ENCODE peak calls at places on chromosome 15, in seven cellular contexts. D is SK-N-SH, C is H1, M is K562, Q is HepG2, S is GM12878, G is HCT116. E is an unnamed sample.

GRCh38 chr15:56371495-56372147 is 6.4 kb downstream of the TEX9 start:
- DNase-seq in D (no peak), C (no peak), M (no peak), Q (no peak), S (peak), G (no peak), E (no peak)

GRCh38 chr15:57921371-57921770 is 144.1 kb downstream of the ALDH1A2 start:
- DNase-seq in D (no peak), C (no peak), M (no peak), Q (no peak), S (no peak), G (no peak), E (no peak)

GRCh38 chr15:97993310-97993738 is 32.8 kb downstream of the ARRDC4 start:
- DNase-seq in D (no peak), C (no peak), M (peak), Q (no peak), S (no peak), G (no peak), E (no peak)

GRCh38 chr15:27831384-27832262 is 267.5 kb downstream of the OCA2 start:
- DNase-seq in D (no peak), C (no peak), M (no peak), Q (no peak), S (no peak), G (no peak), E (no peak)

GRCh38 chr15:35522061-35522460 is 23.9 kb downstream of the DPH6 start:
- DNase-seq in D (peak), C (no peak), M (no peak), Q (no peak), S (no peak), G (no peak), E (no peak)

GRCh38 chr15:101167791-101168462 is 83.9 kb downstream of the CHSY1 start:
- DNase-seq in D (no peak), C (no peak), M (peak), Q (peak), S (no peak), G (peak), E (peak)

GRCh38 chr15:31465083-31465955 is 138.7 kb downstream of the KLF13 start:
- DNase-seq in D (no peak), C (no peak), M (no peak), Q (no peak), S (no peak), G (no peak), E (peak)

GRCh38 chr15:79179597-79179996 is 89.0 kb upstream of the RASGRF1 start:
- DNase-seq in D (no peak), C (no peak), M (no peak), Q (no peak), S (no peak), G (no peak), E (no peak)

GRCh38 chr15:40407343-40407990 is 1.9 kb downstream of the IVD start:
- DNase-seq in D (no peak), C (no peak), M (no peak), Q (no peak), S (peak), G (no peak), E (no peak)

GRCh38 chr15:70795311-70795665 is 31.9 kb upstream of the UACA start:
- DNase-seq in D (no peak), C (no peak), M (no peak), Q (peak), S (no peak), G (peak), E (no peak)

GRCh38 chr15:80643296-80643965 is 51.7 kb upstream of the ABHD17C start:
- DNase-seq in D (no peak), C (peak), M (no peak), Q (no peak), S (no peak), G (no peak), E (no peak)

GRCh38 chr15:93414576-93415231 is 325.7 kb upstream of the RGMA start:
- DNase-seq in D (no peak), C (no peak), M (no peak), Q (no peak), S (no peak), G (no peak), E (no peak)

GRCh38 chr15:80234883-80235282 is 17.1 kb downstream of the CTXND1 start:
- DNase-seq in D (no peak), C (peak), M (peak), Q (no peak), S (no peak), G (peak), E (no peak)

GRCh38 chr15:31801152-31801551 is 229.2 kb upstream of the CHRNA7 start:
- DNase-seq in D (peak), C (no peak), M (no peak), Q (no peak), S (no peak), G (no peak), E (no peak)

GRCh38 chr15:38182900-38183299 is 69.7 kb upstream of the SPRED1 start:
- DNase-seq in D (no peak), C (no peak), M (no peak), Q (no peak), S (no peak), G (no peak), E (no peak)

GRCh38 chr15:64249842-64250575 is 87.2 kb upstream of the PPIB start:
- DNase-seq in D (no peak), C (no peak), M (no peak), Q (no peak), S (no peak), G (no peak), E (no peak)

GRCh38 chr15:98813956-98814355 is 165.6 kb downstream of the IGF1R start:
- DNase-seq in D (no peak), C (no peak), M (no peak), Q (no peak), S (no peak), G (no peak), E (no peak)

GRCh38 chr15:31870336-31871158 is 159.8 kb upstream of the CHRNA7 start:
- DNase-seq in D (peak), C (peak), M (peak), Q (peak), S (no peak), G (peak), E (peak)

GRCh38 chr15:95840004-95840403 is 490.5 kb upstream of the NR2F2 start:
- DNase-seq in D (no peak), C (no peak), M (no peak), Q (no peak), S (no peak), G (no peak), E (no peak)

GRCh38 chr15:35858707-35859106 is 312.7 kb upstream of the DPH6 start:
- DNase-seq in D (no peak), C (no peak), M (no peak), Q (no peak), S (no peak), G (no peak), E (no peak)

GRCh38 chr15:40301467-40302179 is 6.1 kb downstream of the PLCB2 start:
- DNase-seq in D (peak), C (peak), M (peak), Q (no peak), S (no peak), G (no peak), E (no peak)

GRCh38 chr15:77059761-77060345 is 11.1 kb downstream of the TSPAN3 start:
- DNase-seq in D (no peak), C (no peak), M (no peak), Q (no peak), S (peak), G (no peak), E (no peak)

GRCh38 chr15:98815207-98815606 is 166.9 kb downstream of the IGF1R start:
- DNase-seq in D (no peak), C (no peak), M (no peak), Q (peak), S (no peak), G (no peak), E (no peak)

GRCh38 chr15:70508561-70509281 is 254.6 kb downstream of the UACA start:
- DNase-seq in D (no peak), C (no peak), M (no peak), Q (peak), S (no peak), G (no peak), E (no peak)

GRCh38 chr15:92831459-92832229 is 68.5 kb upstream of the CHD2 start:
- DNase-seq in D (peak), C (peak), M (peak), Q (peak), S (peak), G (peak), E (peak)

GRCh38 chr15:69807752-69808151 is 290.0 kb downstream of the TLE3 start:
- DNase-seq in D (no peak), C (no peak), M (no peak), Q (no peak), S (no peak), G (peak), E (no peak)

GRCh38 chr15:42059661-42060476 is 34.5 kb downstream of the PLA2G4D start:
- DNase-seq in D (peak), C (peak), M (peak), Q (peak), S (no peak), G (no peak), E (peak)

GRCh38 chr15:94229591-94230365 is 1.6 kb upstream of the MCTP2 start:
- DNase-seq in D (no peak), C (no peak), M (no peak), Q (no peak), S (peak), G (no peak), E (no peak)

GRCh38 chr15:39195988-39196486 is 384.8 kb upstream of the THBS1 start:
- DNase-seq in D (no peak), C (no peak), M (no peak), Q (no peak), S (no peak), G (no peak), E (no peak)

GRCh38 chr15:82900511-82900910 is 52.0 kb downstream of the HOMER2 start:
- DNase-seq in D (no peak), C (no peak), M (no peak), Q (no peak), S (no peak), G (no peak), E (no peak)

GRCh38 chr15:64045774-64046346 is 425 bp downstream of the DAPK2 start:
- DNase-seq in D (peak), C (peak), M (no peak), Q (no peak), S (no peak), G (no peak), E (peak)

GRCh38 chr15:49190586-49190985 is 20.5 kb downstream of the GALK2 start:
- DNase-seq in D (no peak), C (no peak), M (no peak), Q (no peak), S (no peak), G (no peak), E (no peak)
- TF ChIP-seq JUND in D (no peak), C (no peak), M (no peak), Q (no peak), S (no peak), G (no peak), E (no peak)

GRCh38 chr15:90126457-90127435 is 24.5 kb upstream of the IDH2 start:
- DNase-seq in D (no peak), C (peak), M (no peak), Q (peak), S (no peak), G (no peak), E (peak)
- TF ChIP-seq JUND in D (no peak), C (no peak), M (no peak), Q (peak), S (no peak), G (no peak), E (no peak)

GRCh38 chr15:89818287-89818686 is 3.6 kb upstream of the ANPEP start:
- DNase-seq in D (no peak), C (no peak), M (no peak), Q (no peak), S (no peak), G (no peak), E (no peak)

GRCh38 chr15:89822611-89822950 is 7.9 kb upstream of the ANPEP start:
- DNase-seq in D (no peak), C (no peak), M (no peak), Q (no peak), S (no peak), G (no peak), E (no peak)

GRCh38 chr15:89822951-89823701 is 8.5 kb upstream of the ANPEP start:
- DNase-seq in D (peak), C (no peak), M (no peak), Q (no peak), S (no peak), G (no peak), E (no peak)

GRCh38 chr15:89822030-89822429 is 7.4 kb upstream of the ANPEP start:
- DNase-seq in D (peak), C (no peak), M (no peak), Q (no peak), S (peak), G (no peak), E (no peak)

DNA sequence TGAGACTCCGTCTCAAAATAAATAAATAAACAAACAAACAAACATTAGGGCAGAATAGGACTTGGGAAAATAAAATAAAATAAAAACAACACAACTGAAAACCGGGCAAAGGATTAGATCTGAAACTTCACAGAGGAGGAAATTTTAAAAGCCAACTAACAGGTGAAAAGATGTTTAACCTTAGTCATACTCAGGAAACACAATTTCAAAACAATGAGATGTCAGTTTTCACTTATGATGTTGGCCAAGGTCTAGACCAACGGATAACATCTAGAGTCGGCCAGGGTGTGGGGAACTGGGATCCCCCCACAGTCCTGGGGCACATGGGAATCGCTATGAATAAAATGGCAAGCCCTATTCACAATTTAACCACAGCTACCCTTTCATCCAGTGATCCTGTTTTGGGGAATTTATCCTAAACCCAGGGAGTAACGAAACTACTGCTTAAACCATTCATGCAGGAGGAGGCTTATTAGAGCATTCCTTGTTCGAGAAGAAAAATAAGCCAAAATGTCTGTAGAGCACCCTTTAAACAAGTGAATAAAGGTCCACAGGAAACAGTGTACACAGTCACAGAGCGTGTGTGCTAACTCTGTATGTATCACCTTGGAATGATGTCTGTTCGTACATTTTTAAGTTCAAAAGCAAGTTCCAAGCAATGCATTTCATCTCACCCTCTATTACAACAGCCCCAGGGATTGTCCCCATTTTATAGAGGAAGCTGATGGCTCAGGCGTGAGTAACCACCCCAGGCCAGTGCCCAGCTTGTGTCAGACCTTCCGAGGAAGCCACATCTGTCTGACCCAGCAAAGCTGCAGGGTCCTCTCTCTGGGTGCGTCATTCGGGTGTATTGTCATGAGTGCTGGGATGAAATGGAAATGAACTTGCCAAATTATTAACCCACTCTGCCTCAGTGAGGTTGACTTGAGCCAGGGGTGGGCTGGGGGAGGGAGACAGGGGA is 6.3 kb upstream of the ANPEP start:
- DNase-seq in D (no peak), C (no peak), M (no peak), Q (no peak), S (no peak), G (peak), E (no peak)
- TF ChIP-seq JUND in D (no peak), C (no peak), M (no peak), Q (no peak), S (no peak), G (no peak), E (no peak)

DNA sequence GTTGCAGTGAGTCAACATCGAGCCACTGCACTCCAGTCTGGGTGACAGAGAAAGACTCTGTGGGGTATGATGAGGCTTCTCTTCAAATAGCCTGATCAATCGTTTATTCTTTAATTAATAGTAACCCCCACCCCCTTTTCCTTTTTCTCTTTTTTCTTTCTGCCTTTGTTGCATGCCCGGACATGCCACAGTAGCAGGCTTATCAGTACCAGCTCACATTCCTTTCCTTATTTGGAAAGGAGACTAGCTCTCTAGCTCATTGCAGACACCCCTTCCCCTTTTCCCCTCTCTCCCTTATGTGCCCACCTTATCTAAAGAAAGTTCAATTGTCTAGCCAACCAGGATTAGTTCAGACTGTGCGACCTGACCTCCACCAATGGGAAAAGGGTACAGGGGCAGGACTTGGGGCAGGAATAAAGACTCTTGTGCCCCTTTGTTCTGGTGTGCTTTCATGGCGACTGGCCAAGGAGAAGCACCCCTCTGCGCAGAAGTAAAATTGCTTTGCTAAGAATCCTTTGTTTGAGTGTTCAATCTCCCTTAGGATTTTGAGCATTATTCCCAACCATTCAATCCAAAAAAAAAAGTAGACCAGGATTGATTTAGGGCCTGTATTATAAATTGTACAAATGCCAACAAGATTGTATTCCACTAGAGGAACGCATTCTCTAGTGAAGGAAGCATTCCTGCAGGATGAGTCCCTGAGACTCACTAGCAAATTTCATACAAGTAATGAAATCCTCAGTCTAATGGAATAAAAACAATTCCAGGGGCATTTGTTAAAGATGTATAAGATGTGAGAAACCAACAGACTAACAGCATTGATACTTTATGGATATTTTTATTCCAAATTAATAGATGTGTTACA is 95.8 kb upstream of the SNRPN start:
- DNase-seq in D (no peak), C (no peak), M (no peak), Q (no peak), S (no peak), G (no peak), E (no peak)
- TF ChIP-seq JUND in D (peak), C (no peak), M (no peak), Q (no peak), S (no peak), G (no peak), E (no peak)

GRCh38 chr15:53328341-53328740 is 431.1 kb downstream of the WDR72 start:
- DNase-seq in D (no peak), C (no peak), M (no peak), Q (no peak), S (no peak), G (no peak), E (peak)
- TF ChIP-seq JUND in D (no peak), C (no peak), M (no peak), Q (no peak), S (no peak), G (no peak), E (no peak)

GRCh38 chr15:67603063-67603462 is 60.6 kb downstream of the MAP2K5 start:
- DNase-seq in D (no peak), C (no peak), M (no peak), Q (no peak), S (no peak), G (no peak), E (no peak)
- TF ChIP-seq JUND in D (no peak), C (no peak), M (no peak), Q (no peak), S (no peak), G (no peak), E (no peak)

GRCh38 chr15:66767370-66767769 is 65.3 kb downstream of the SMAD6 start:
- DNase-seq in D (no peak), C (no peak), M (no peak), Q (no peak), S (no peak), G (no peak), E (no peak)

GRCh38 chr15:66763186-66764066 is 61.4 kb downstream of the SMAD6 start:
- DNase-seq in D (peak), C (no peak), M (no peak), Q (no peak), S (no peak), G (no peak), E (peak)

GRCh38 chr15:66764067-66764428 is 62.0 kb downstream of the SMAD6 start:
- DNase-seq in D (no peak), C (no peak), M (no peak), Q (no peak), S (no peak), G (no peak), E (no peak)

GRCh38 chr15:66766282-66767228 is 64.5 kb downstream of the SMAD6 start:
- DNase-seq in D (no peak), C (no peak), M (no peak), Q (no peak), S (no peak), G (no peak), E (no peak)

GRCh38 chr15:66765478-66766281 is 63.6 kb downstream of the SMAD6 start:
- DNase-seq in D (peak), C (no peak), M (no peak), Q (peak), S (peak), G (peak), E (peak)
- TF ChIP-seq JUND in D (peak), C (no peak), M (no peak), Q (no peak), S (no peak), G (peak), E (no peak)

DNA sequence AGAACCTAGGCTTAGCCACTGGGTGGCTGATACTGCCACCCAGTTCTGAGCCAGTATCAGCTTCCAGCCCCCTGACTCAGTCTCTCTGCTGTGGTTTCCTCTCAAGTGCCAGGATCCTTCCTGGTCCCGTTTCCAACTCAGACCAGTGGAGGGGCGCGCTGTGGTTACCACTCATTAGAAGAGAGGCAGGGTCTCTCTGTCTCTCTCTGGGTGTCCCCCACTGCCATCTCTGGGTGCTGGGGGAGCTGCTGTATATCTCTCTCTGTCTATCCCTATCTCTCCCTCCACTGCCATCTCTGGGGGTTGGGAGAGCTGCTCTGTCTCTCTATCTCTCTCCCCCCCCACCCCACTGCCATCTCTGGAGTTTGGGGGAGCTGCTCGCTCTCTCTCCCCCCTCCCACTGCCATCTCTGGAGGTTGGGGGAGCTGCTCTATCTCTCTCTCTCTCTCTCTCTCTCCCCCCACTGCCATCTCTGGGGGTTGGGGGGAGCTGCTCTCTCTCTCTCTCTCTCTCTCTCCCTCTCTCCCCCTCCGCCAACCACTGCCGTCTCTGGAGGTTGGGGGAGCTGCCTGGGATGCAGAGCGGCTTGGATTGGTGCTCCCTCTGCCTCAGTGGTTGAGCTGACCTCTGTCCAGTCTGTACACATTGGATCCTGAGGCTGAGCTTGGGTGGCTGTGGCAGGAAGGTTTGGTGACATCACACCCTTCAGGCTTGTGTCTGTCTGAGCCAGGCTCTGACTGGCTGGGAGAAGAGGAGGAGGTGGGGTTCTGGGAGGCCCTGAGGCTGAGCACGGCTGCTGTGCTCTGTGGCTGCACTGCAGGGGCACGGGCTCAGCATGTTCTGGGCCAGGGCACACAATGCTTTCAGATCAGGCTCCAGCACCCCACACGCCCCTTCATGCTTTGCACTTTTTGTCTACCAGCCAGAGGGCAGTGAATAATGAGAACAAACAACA is 98.9 kb downstream of the APBA2 start:
- DNase-seq in D (peak), C (no peak), M (no peak), Q (peak), S (no peak), G (no peak), E (no peak)
- TF ChIP-seq JUND in D (no peak), C (no peak), M (no peak), Q (no peak), S (no peak), G (no peak), E (no peak)